ENCODE peak calls at places on chromosomes 4 and X, in five cellular contexts. M is thoracic aorta, U is foreskin fibroblast, F is NCI-H69, I is ureter. P is an unnamed sample.

GRCh38 chr4:44916406-44916805 is 190.1 kb upstream of the GNPDA2 start:
- DNase-seq in M (no peak), U (no peak), F (peak; percentile 42), I (no peak), P (no peak)

GRCh38 chrX:139194571-139195280 is 335.8 kb upstream of the F9 start:
- DNase-seq in M (no peak), U (no peak), F (peak; percentile 58), I (peak; percentile 44), P (peak; percentile 49)

GRCh38 chrX:80807606-80808159 is 2.0 kb downstream of the BRWD3 start:
- DNase-seq in M (no peak), U (no peak), F (no peak), I (no peak), P (no peak)

GRCh38 chr4:164509951-164510350 is 244.0 kb upstream of the SMIM31 start:
- DNase-seq in M (no peak), U (no peak), F (no peak), I (no peak), P (no peak)

GRCh38 chr4:48812866-48813265 is 18.0 kb upstream of the OCIAD1 start:
- DNase-seq in M (no peak), U (no peak), F (no peak), I (no peak), P (no peak)

GRCh38 chr4:128393111-128393704 is 105.6 kb upstream of the PGRMC2 start:
- DNase-seq in M (no peak), U (peak; percentile 28), F (peak; percentile 93), I (no peak), P (no peak)

GRCh38 chrX:6223516-6223915 is 5.2 kb downstream of the NLGN4X start:
- DNase-seq in M (no peak), U (no peak), F (peak; percentile 26), I (no peak), P (no peak)

GRCh38 chr4:131430302-131430701 is 1718.8 kb upstream of the PCDH10 start:
- DNase-seq in M (no peak), U (no peak), F (no peak), I (no peak), P (no peak)

GRCh38 chr4:76709454-76709853 is 188.5 kb downstream of the SOWAHB start:
- DNase-seq in M (no peak), U (peak; percentile 21), F (no peak), I (no peak), P (no peak)

GRCh38 chr4:3470244-3471097 is 7.4 kb downstream of the DOK7 start:
- DNase-seq in M (no peak), U (no peak), F (no peak), I (no peak), P (no peak)

GRCh38 chrX:39682778-39683177 is 415.0 kb downstream of the BCOR start:
- DNase-seq in M (no peak), U (no peak), F (no peak), I (no peak), P (no peak)